ENCODE peak calls at places on chromosomes 4 and X, in seven cellular contexts. One of them, this sample, is unnamed.

GRCh38 chr4:1012031-1012739 is 759 bp downstream of the FGFRL1 start:
- DNase-seq in fibroblast of mammary gland: no peak
- DNase-seq in epithelial cell of proximal tubule: no peak
- DNase-seq in BE2C: no peak
- DNase-seq in sigmoid colon: peak
- DNase-seq in tibial artery: no peak
- DNase-seq in glutamatergic neuron: no peak
- DNase-seq in this sample: no peak

GRCh38 chrX:119990995-119991787 is 47.6 kb upstream of the NKAP start:
- DNase-seq in sigmoid colon: no peak
- DNase-seq in BE2C: no peak
- DNase-seq in fibroblast of mammary gland: no peak
- DNase-seq in tibial artery: no peak
- DNase-seq in glutamatergic neuron: peak
- DNase-seq in epithelial cell of proximal tubule: no peak
- DNase-seq in this sample: no peak

GRCh38 chr4:67565284-67565683 is 6.8 kb downstream of the STAP1 start:
- DNase-seq in epithelial cell of proximal tubule: no peak
- DNase-seq in glutamatergic neuron: no peak
- DNase-seq in sigmoid colon: no peak
- DNase-seq in tibial artery: no peak
- DNase-seq in BE2C: no peak
- DNase-seq in fibroblast of mammary gland: peak
- DNase-seq in this sample: no peak

GRCh38 chrX:35841872-35842271 is 43.7 kb downstream of the MAGEB16 start:
- DNase-seq in fibroblast of mammary gland: no peak
- DNase-seq in tibial artery: no peak
- DNase-seq in glutamatergic neuron: no peak
- DNase-seq in sigmoid colon: no peak
- DNase-seq in epithelial cell of proximal tubule: peak
- DNase-seq in BE2C: no peak
- DNase-seq in this sample: no peak

GRCh38 chrX:101009086-101009485 is 39.6 kb downstream of the ARL13A start:
- DNase-seq in glutamatergic neuron: no peak
- DNase-seq in BE2C: no peak
- DNase-seq in sigmoid colon: no peak
- DNase-seq in fibroblast of mammary gland: peak
- DNase-seq in tibial artery: no peak
- DNase-seq in epithelial cell of proximal tubule: no peak
- DNase-seq in this sample: no peak

GRCh38 chr4:166091914-166092510 is 219.0 kb downstream of the TLL1 start:
- DNase-seq in glutamatergic neuron: no peak
- DNase-seq in epithelial cell of proximal tubule: peak
- DNase-seq in BE2C: no peak
- DNase-seq in fibroblast of mammary gland: peak
- DNase-seq in sigmoid colon: no peak
- DNase-seq in tibial artery: no peak
- DNase-seq in this sample: no peak

GRCh38 chr4:4308800-4309441 is 18.9 kb downstream of the ZBTB49 start:
- DNase-seq in fibroblast of mammary gland: peak
- DNase-seq in BE2C: no peak
- DNase-seq in tibial artery: no peak
- DNase-seq in glutamatergic neuron: no peak
- DNase-seq in epithelial cell of proximal tubule: no peak
- DNase-seq in sigmoid colon: no peak
- DNase-seq in this sample: no peak

GRCh38 chr4:3715251-3716033 is 50.7 kb upstream of the ADRA2C start:
- DNase-seq in BE2C: no peak
- DNase-seq in tibial artery: peak
- DNase-seq in sigmoid colon: no peak
- DNase-seq in epithelial cell of proximal tubule: no peak
- DNase-seq in fibroblast of mammary gland: no peak
- DNase-seq in glutamatergic neuron: peak
- DNase-seq in this sample: no peak

GRCh38 chrX:79169484-79169883 is 25.0 kb downstream of the GPR174 start:
- DNase-seq in epithelial cell of proximal tubule: no peak
- DNase-seq in tibial artery: no peak
- DNase-seq in BE2C: no peak
- DNase-seq in fibroblast of mammary gland: peak
- DNase-seq in sigmoid colon: no peak
- DNase-seq in glutamatergic neuron: no peak
- DNase-seq in this sample: no peak

GRCh38 chr4:94160774-94161173 is 46.9 kb upstream of the SMARCAD1 start:
- DNase-seq in fibroblast of mammary gland: no peak
- DNase-seq in BE2C: no peak
- DNase-seq in glutamatergic neuron: no peak
- DNase-seq in sigmoid colon: no peak
- DNase-seq in epithelial cell of proximal tubule: no peak
- DNase-seq in tibial artery: no peak
- DNase-seq in this sample: no peak

GRCh38 chr4:71304289-71304850 is 34.5 kb upstream of the SLC4A4 start:
- DNase-seq in fibroblast of mammary gland: no peak
- DNase-seq in glutamatergic neuron: no peak
- DNase-seq in BE2C: no peak
- DNase-seq in sigmoid colon: no peak
- DNase-seq in tibial artery: no peak
- DNase-seq in epithelial cell of proximal tubule: peak
- DNase-seq in this sample: no peak

GRCh38 chr4:99625369-99625768 is 32.3 kb downstream of the C4orf54 start:
- DNase-seq in fibroblast of mammary gland: no peak
- DNase-seq in BE2C: no peak
- DNase-seq in glutamatergic neuron: no peak
- DNase-seq in tibial artery: no peak
- DNase-seq in epithelial cell of proximal tubule: no peak
- DNase-seq in sigmoid colon: no peak
- DNase-seq in this sample: no peak

GRCh38 chr4:14415146-14415545 is 587.1 kb upstream of the CPEB2 start:
- DNase-seq in tibial artery: no peak
- DNase-seq in fibroblast of mammary gland: peak
- DNase-seq in BE2C: no peak
- DNase-seq in sigmoid colon: no peak
- DNase-seq in epithelial cell of proximal tubule: no peak
- DNase-seq in glutamatergic neuron: no peak
- DNase-seq in this sample: peak

GRCh38 chr4:174334628-174335027 is 50.9 kb downstream of the CEP44 start:
- DNase-seq in sigmoid colon: no peak
- DNase-seq in BE2C: no peak
- DNase-seq in fibroblast of mammary gland: no peak
- DNase-seq in glutamatergic neuron: no peak
- DNase-seq in epithelial cell of proximal tubule: no peak
- DNase-seq in tibial artery: no peak
- DNase-seq in this sample: no peak

GRCh38 chrX:39261446-39262147 is 460.3 kb downstream of the MID1IP1 start:
- DNase-seq in epithelial cell of proximal tubule: peak
- DNase-seq in tibial artery: no peak
- DNase-seq in glutamatergic neuron: no peak
- DNase-seq in sigmoid colon: no peak
- DNase-seq in fibroblast of mammary gland: peak
- DNase-seq in BE2C: peak
- DNase-seq in this sample: peak

GRCh38 chr4:10045481-10045880 is 24.2 kb upstream of the SLC2A9 start:
- DNase-seq in glutamatergic neuron: no peak
- DNase-seq in sigmoid colon: no peak
- DNase-seq in fibroblast of mammary gland: peak
- DNase-seq in BE2C: no peak
- DNase-seq in epithelial cell of proximal tubule: peak
- DNase-seq in tibial artery: no peak
- DNase-seq in this sample: peak

GRCh38 chrX:21847342-21847741 is 7.9 kb downstream of the MBTPS2 start:
- DNase-seq in glutamatergic neuron: no peak
- DNase-seq in fibroblast of mammary gland: no peak
- DNase-seq in epithelial cell of proximal tubule: no peak
- DNase-seq in sigmoid colon: no peak
- DNase-seq in BE2C: no peak
- DNase-seq in tibial artery: no peak
- DNase-seq in this sample: no peak

GRCh38 chrX:108072746-108073145 is 18.6 kb downstream of the PSMD10 start:
- DNase-seq in BE2C: no peak
- DNase-seq in epithelial cell of proximal tubule: no peak
- DNase-seq in tibial artery: no peak
- DNase-seq in glutamatergic neuron: no peak
- DNase-seq in sigmoid colon: no peak
- DNase-seq in fibroblast of mammary gland: peak
- DNase-seq in this sample: peak

GRCh38 chr4:73668806-73669205 is 48.6 kb upstream of the RASSF6 start:
- DNase-seq in glutamatergic neuron: no peak
- DNase-seq in epithelial cell of proximal tubule: no peak
- DNase-seq in sigmoid colon: no peak
- DNase-seq in tibial artery: no peak
- DNase-seq in BE2C: no peak
- DNase-seq in fibroblast of mammary gland: peak
- DNase-seq in this sample: no peak

GRCh38 chrX:107293056-107293455 is 86.6 kb downstream of the DNAAF6 start:
- DNase-seq in fibroblast of mammary gland: no peak
- DNase-seq in tibial artery: no peak
- DNase-seq in sigmoid colon: no peak
- DNase-seq in BE2C: no peak
- DNase-seq in epithelial cell of proximal tubule: no peak
- DNase-seq in glutamatergic neuron: no peak
- DNase-seq in this sample: no peak

GRCh38 chr4:83012631-83013419 is 2.2 kb upstream of the LIN54 start:
- DNase-seq in BE2C: peak
- DNase-seq in tibial artery: peak
- DNase-seq in sigmoid colon: peak
- DNase-seq in glutamatergic neuron: peak
- DNase-seq in fibroblast of mammary gland: peak
- DNase-seq in epithelial cell of proximal tubule: peak
- DNase-seq in this sample: peak
- TF ChIP-seq CTCF in BE2C: peak
- TF ChIP-seq CTCF in tibial artery: peak
- TF ChIP-seq CTCF in sigmoid colon: peak
- TF ChIP-seq CTCF in glutamatergic neuron: peak
- TF ChIP-seq CTCF in fibroblast of mammary gland: no peak
- TF ChIP-seq CTCF in epithelial cell of proximal tubule: peak
- TF ChIP-seq CTCF in this sample: peak

DNA sequence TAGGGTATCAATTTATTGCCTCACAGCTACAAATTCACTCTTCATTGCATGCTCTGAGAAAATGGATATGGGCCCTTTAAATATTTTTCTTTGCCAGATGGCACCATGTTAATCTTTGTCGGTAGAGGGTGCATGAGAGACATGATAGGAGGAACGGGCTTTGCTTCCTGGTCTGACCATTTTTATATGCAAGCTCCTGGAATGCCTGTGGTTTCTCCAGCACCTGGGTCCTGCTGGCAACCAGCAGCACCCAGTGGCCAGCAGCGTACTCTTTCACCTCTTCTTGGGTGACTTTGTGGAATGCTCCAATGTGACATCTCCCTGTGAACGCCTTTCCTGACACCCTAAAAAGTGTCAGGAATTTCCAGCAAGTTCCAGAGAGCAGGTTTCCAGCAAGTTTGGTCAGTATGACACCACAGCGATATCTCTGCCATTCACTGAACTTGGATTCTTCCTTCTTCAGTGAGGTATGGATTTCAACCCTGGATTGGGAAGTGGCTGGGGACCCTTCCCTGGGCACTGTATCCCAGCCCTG is 140.3 kb upstream of the PGRMC2 start:
- DNase-seq in glutamatergic neuron: no peak
- DNase-seq in tibial artery: no peak
- DNase-seq in BE2C: peak
- DNase-seq in sigmoid colon: no peak
- DNase-seq in epithelial cell of proximal tubule: peak
- DNase-seq in fibroblast of mammary gland: peak
- DNase-seq in this sample: peak
- TF ChIP-seq CTCF in glutamatergic neuron: no peak
- TF ChIP-seq CTCF in tibial artery: peak
- TF ChIP-seq CTCF in BE2C: peak
- TF ChIP-seq CTCF in sigmoid colon: no peak
- TF ChIP-seq CTCF in epithelial cell of proximal tubule: peak
- TF ChIP-seq CTCF in fibroblast of mammary gland: peak
- TF ChIP-seq CTCF in this sample: peak

GRCh38 chrX:16240231-16240905 is 73.1 kb downstream of the MAGEB17 start:
- DNase-seq in epithelial cell of proximal tubule: peak
- DNase-seq in sigmoid colon: no peak
- DNase-seq in fibroblast of mammary gland: no peak
- DNase-seq in glutamatergic neuron: no peak
- DNase-seq in BE2C: no peak
- DNase-seq in tibial artery: no peak
- DNase-seq in this sample: peak

GRCh38 chrX:16239211-16239610 is 71.9 kb downstream of the MAGEB17 start:
- DNase-seq in tibial artery: no peak
- DNase-seq in glutamatergic neuron: no peak
- DNase-seq in BE2C: no peak
- DNase-seq in fibroblast of mammary gland: peak
- DNase-seq in sigmoid colon: no peak
- DNase-seq in epithelial cell of proximal tubule: peak
- DNase-seq in this sample: peak
- TF ChIP-seq CTCF in tibial artery: no peak
- TF ChIP-seq CTCF in glutamatergic neuron: no peak
- TF ChIP-seq CTCF in BE2C: no peak
- TF ChIP-seq CTCF in fibroblast of mammary gland: no peak
- TF ChIP-seq CTCF in sigmoid colon: no peak
- TF ChIP-seq CTCF in epithelial cell of proximal tubule: no peak
- TF ChIP-seq CTCF in this sample: no peak

DNA sequence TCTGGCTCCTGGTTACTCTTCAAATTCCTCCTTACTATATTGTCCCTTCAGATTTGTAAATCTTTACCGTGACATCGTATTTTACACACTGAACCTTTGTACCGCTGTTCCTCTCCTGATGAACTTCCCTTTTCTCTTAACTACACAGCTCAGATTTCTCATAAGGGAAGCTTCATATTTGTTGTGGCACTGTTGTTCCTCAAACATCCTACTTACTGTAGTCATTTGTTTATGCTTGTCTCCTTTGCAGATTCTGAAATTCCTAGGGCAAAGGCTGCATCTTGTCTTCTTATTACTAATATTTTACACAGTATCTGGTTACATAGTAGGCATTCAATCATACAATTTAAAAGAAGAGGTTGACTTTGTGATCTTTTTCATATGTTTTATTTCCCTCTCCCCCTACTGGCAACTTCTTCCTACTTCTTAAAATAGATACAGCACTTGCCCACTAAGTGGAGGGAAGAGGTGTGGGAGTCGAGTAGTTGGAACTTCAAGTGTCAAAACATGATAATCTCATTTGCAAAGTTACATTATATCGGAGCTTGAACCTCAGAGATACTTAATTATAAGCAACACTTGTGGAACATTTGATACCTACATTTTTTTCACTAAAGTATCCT is 50.0 kb downstream of the TET2 start:
- DNase-seq in sigmoid colon: no peak
- DNase-seq in epithelial cell of proximal tubule: no peak
- DNase-seq in glutamatergic neuron: no peak
- DNase-seq in fibroblast of mammary gland: peak
- DNase-seq in BE2C: no peak
- DNase-seq in tibial artery: no peak
- DNase-seq in this sample: no peak
- TF ChIP-seq CTCF in sigmoid colon: no peak
- TF ChIP-seq CTCF in epithelial cell of proximal tubule: peak
- TF ChIP-seq CTCF in glutamatergic neuron: no peak
- TF ChIP-seq CTCF in fibroblast of mammary gland: peak
- TF ChIP-seq CTCF in BE2C: peak
- TF ChIP-seq CTCF in tibial artery: no peak
- TF ChIP-seq CTCF in this sample: peak

GRCh38 chr4:145938618-145939177 is at the start of gene ZNF827:
- DNase-seq in fibroblast of mammary gland: peak
- DNase-seq in epithelial cell of proximal tubule: no peak
- DNase-seq in sigmoid colon: peak
- DNase-seq in glutamatergic neuron: peak
- DNase-seq in BE2C: peak
- DNase-seq in tibial artery: peak
- DNase-seq in this sample: peak
- TF ChIP-seq CTCF in fibroblast of mammary gland: no peak
- TF ChIP-seq CTCF in epithelial cell of proximal tubule: no peak
- TF ChIP-seq CTCF in sigmoid colon: no peak
- TF ChIP-seq CTCF in glutamatergic neuron: no peak
- TF ChIP-seq CTCF in BE2C: no peak
- TF ChIP-seq CTCF in tibial artery: peak
- TF ChIP-seq CTCF in this sample: no peak

This sample was measured in kidney epithelial cell.